ENCODE peak calls at places on chromosomes 4 and X, in seven cellular contexts. O, J, M, D, Y, G and X are unnamed samples.

GRCh38 chr4:171846232-171846631 is 33.0 kb downstream of the GALNTL6 start:
- DNase-seq in O (peak; percentile 6), J (peak; percentile 82), M (peak; percentile 19), D (no peak), Y (peak; percentile 26), G (no peak), X (peak; percentile 67)

GRCh38 chr4:11743236-11743635 is 314.5 kb upstream of the HS3ST1 start:
- DNase-seq in O (no peak), J (no peak), M (no peak), D (no peak), Y (no peak), G (no peak), X (no peak)

GRCh38 chrX:2682582-2683177 is 8.4 kb upstream of the CD99 start:
- DNase-seq in O (no peak), J (no peak), M (no peak), D (no peak), Y (no peak), G (no peak), X (no peak)

GRCh38 chrX:12767856-12768255 is 23.4 kb upstream of the PRPS2 start:
- DNase-seq in O (no peak), J (no peak), M (no peak), D (no peak), Y (no peak), G (no peak), X (no peak)

GRCh38 chr4:15920723-15921591 is 17.6 kb downstream of the FGFBP1 start:
- DNase-seq in O (no peak), J (no peak), M (peak; percentile 90), D (peak; percentile 98), Y (no peak), G (peak; percentile 63), X (no peak)

GRCh38 chr4:118280501-118281218 is 72.1 kb downstream of the PRSS12 start:
- DNase-seq in O (peak; percentile 58), J (peak; percentile 53), M (no peak), D (peak; percentile 87), Y (peak; percentile 51), G (peak; percentile 18), X (peak; percentile 35)

GRCh38 chr4:86594559-86595425 is 677 bp downstream of the PTPN13 start:
- DNase-seq in O (peak; percentile 16), J (peak; percentile 55), M (peak; percentile 50), D (peak; percentile 90), Y (peak; percentile 36), G (peak; percentile 21), X (peak; percentile 49)

GRCh38 chr4:128298852-128299251 is 11.2 kb upstream of the PGRMC2 start:
- DNase-seq in O (no peak), J (no peak), M (no peak), D (no peak), Y (no peak), G (no peak), X (no peak)

GRCh38 chr4:95107004-95107403 is 349.2 kb downstream of the BMPR1B start:
- DNase-seq in O (no peak), J (no peak), M (no peak), D (no peak), Y (no peak), G (no peak), X (no peak)

GRCh38 chr4:77156912-77157858 is at the start of gene CCNG2:
- DNase-seq in O (peak; percentile 89), J (peak; percentile 86), M (peak; percentile 86), D (peak; percentile 32), Y (peak; percentile 87), G (peak; percentile 8), X (peak; percentile 78)

GRCh38 chrX:39582091-39582490 is 515.7 kb downstream of the BCOR start:
- DNase-seq in O (no peak), J (no peak), M (no peak), D (no peak), Y (no peak), G (no peak), X (no peak)